ENCODE peak calls at places on chromosomes 2 and 18, in four cellular contexts. E is neural progenitor cell, C is H9, S is lower lobe of right lung. O is an unnamed sample.

GRCh38 chr2:189382668-189383067 is 58.6 kb upstream of the WDR75 start:
- DNase-seq in E (no peak), C (no peak), S (no peak), O (no peak)

GRCh38 chr2:186599186-186599778 is 9.4 kb downstream of the ITGAV start:
- DNase-seq in E (no peak), C (no peak), S (no peak), O (no peak)

GRCh38 chr2:33476100-33476792 is at the start of gene RASGRP3:
- DNase-seq in E (peak; percentile 50), C (peak; percentile 45), S (peak; percentile 83), O (no peak)

GRCh38 chr2:118221952-118222594 is 133.8 kb downstream of the INSIG2 start:
- DNase-seq in E (peak; percentile 83), C (peak; percentile 38), S (no peak), O (peak; percentile 66)

GRCh38 chr2:58984731-58985130 is 743.6 kb upstream of the FANCL start:
- DNase-seq in E (no peak), C (no peak), S (no peak), O (no peak)

GRCh38 chr2:177281400-177282021 is 17.0 kb upstream of the NFE2L2 start:
- DNase-seq in E (no peak), C (no peak), S (peak; percentile 50), O (no peak)

GRCh38 chr2:112627060-112628040 is 18.4 kb upstream of the SLC20A1 start:
- DNase-seq in E (no peak), C (no peak), S (no peak), O (no peak)

GRCh38 chr2:238321467-238321866 is 1.1 kb downstream of the TRAF3IP1 start:
- DNase-seq in E (no peak), C (no peak), S (no peak), O (no peak)

GRCh38 chr2:73162856-73163521 is 39.4 kb upstream of the NOTO start:
- DNase-seq in E (no peak), C (no peak), S (no peak), O (no peak)

GRCh38 chr2:111185496-111186022 is 64.8 kb downstream of the BCL2L11 start:
- DNase-seq in E (no peak), C (no peak), S (peak; percentile 86), O (no peak)

GRCh38 chr18:13418013-13418710 is 199.6 kb downstream of the LDLRAD4 start:
- DNase-seq in E (no peak), C (no peak), S (no peak), O (no peak)
- H3K4me1 ChIP-seq in E (peaks cover 7% of the 10 kb centered on the region), C (no peaks in the 10 kb centered on the region), S (peaks cover 30% of the 10 kb centered on the region), O (peaks cover 3% of the 10 kb centered on the region)

GRCh38 chr2:9702604-9703084 is 71.8 kb upstream of the YWHAQ start:
- DNase-seq in E (no peak), C (no peak), S (no peak), O (no peak)

GRCh38 chr2:9695916-9696315 is 65.1 kb upstream of the YWHAQ start:
- DNase-seq in E (no peak), C (no peak), S (no peak), O (no peak)

GRCh38 chr2:9696731-9697130 is 65.9 kb upstream of the YWHAQ start:
- DNase-seq in E (no peak), C (no peak), S (no peak), O (no peak)

GRCh38 chr2:9697904-9698303 is 67.1 kb upstream of the YWHAQ start:
- DNase-seq in E (no peak), C (no peak), S (no peak), O (no peak)

DNA sequence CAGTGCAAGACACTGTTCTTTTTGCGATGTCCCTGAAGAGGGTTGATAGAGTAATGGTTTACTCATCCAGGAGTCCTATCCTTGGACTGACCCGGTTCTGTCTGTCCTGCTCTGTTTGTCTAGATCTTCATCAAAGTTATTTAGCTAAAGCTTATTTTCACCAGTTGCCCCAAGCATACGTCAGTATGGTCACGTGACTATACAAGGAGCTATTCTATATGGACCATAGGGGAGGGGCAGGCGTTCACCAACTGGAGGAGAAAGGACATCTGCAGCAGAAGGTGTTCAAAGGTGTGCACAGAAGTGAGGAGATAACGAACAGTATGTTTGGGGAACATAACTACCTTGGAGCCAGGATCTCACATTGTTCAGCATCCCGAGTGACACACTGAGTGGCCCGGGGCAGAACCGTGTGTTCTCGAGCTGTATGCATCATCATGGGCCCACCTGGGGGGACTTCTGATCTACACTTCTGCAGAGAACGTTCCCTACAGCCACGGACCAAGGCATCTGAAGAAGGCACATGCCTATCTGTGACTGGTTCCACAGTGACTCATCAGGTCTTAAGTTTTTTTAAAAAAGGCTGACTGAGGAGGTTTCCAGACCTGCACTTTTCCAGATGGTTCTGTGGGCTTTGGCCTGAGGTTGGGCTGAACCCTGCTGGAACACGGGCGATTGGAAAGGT is 68.5 kb upstream of the YWHAQ start:
- DNase-seq in E (no peak), C (no peak), S (no peak), O (no peak)
- H3K4me1 ChIP-seq in E (no peaks in the 10 kb centered on the region), C (peaks cover 3% of the 10 kb centered on the region), S (peaks cover 14% of the 10 kb centered on the region), O (peaks cover 10% of the 10 kb centered on the region)

DNA sequence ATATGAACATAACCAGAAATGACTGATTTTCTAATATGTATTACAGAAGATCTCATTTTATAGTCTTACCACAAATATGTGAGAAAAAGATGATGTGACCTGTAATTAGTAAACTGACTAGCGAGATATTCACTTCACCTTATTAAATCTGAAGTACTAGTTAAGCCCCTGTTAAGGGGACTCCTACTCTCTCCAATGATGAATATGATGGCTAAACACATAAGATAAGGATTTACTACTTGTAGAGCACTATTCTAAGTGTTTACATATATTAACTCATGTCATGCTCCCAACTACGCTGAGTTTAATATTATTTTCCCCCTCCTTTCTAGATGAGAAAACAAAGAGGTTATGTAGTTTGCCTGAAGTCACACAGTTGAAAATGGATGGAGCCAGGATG is 40.9 kb downstream of the SP3 start:
- DNase-seq in E (no peak), C (no peak), S (no peak), O (no peak)
- H3K4me1 ChIP-seq in E (no peaks in the 10 kb centered on the region), C (no peaks in the 10 kb centered on the region), S (peaks cover 38% of the 10 kb centered on the region), O (no peaks in the 10 kb centered on the region)

DNA sequence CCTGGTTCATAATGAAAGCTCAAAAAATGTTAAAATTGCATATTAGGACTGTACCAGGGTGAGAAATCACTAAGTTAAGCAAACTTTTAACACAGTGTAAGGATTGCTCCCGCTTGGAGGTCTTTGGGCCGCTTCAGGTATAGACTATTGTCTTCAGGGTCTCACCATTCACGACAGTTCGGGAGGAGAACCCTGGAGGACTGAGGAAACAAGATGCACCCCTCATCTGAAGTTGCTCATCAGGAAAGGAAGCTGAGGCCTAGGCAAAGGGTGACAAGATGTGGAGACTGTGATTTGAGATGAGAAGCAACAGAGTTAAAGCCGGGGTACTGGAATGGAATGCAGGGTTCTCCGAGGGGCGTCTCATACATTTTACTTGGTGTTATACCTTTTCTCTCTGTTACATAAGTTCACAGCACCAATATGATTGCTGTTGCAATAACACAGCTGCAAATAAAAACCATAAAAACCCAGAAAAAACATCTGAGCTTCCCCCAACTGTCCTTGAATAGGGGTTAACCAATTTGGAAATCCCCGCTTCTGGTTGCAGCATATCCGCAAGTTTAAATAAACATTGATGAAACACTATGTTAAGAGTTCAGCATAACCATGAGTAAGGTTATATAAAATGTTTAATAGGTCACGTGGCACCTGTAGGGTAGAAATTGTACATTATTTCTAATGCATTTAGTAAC is 40.1 kb downstream of the FBXO48 start:
- DNase-seq in E (no peak), C (no peak), S (no peak), O (no peak)
- H3K4me1 ChIP-seq in E (no peaks in the 10 kb centered on the region), C (no peaks in the 10 kb centered on the region), S (peaks cover 38% of the 10 kb centered on the region), O (no peaks in the 10 kb centered on the region)